ENCODE peak calls at places on chromosomes 5 and 9, in ten cellular contexts. One of them, this sample, is unnamed.

GRCh38 chr9:115694014-115694413 is 459.6 kb upstream of the PAPPA start:
- DNase-seq in Panc1: no peak
- DNase-seq in cardiac muscle cell: peak; percentile 22
- DNase-seq in transverse colon: peak; percentile 8
- DNase-seq in lower lobe of right lung: no peak
- DNase-seq in Peyer's patch: no peak
- DNase-seq in esophagus squamous epithelium: no peak
- DNase-seq in tibial nerve: no peak
- DNase-seq in neuronal stem cell: peak; percentile 8
- DNase-seq in heart left ventricle: no peak
- DNase-seq in this sample: no peak

GRCh38 chr9:72557549-72557948 is 36.1 kb downstream of the TMC1 start:
- DNase-seq in transverse colon: peak; percentile 23
- DNase-seq in Panc1: peak; percentile 85
- DNase-seq in tibial nerve: no peak
- DNase-seq in lower lobe of right lung: no peak
- DNase-seq in heart left ventricle: peak; percentile 47
- DNase-seq in cardiac muscle cell: no peak
- DNase-seq in esophagus squamous epithelium: no peak
- DNase-seq in Peyer's patch: no peak
- DNase-seq in neuronal stem cell: no peak
- DNase-seq in this sample: no peak

GRCh38 chr5:75335952-75336624 is 932 bp upstream of the HMGCR start:
- DNase-seq in heart left ventricle: no peak
- DNase-seq in Panc1: peak; percentile 53
- DNase-seq in neuronal stem cell: peak; percentile 43
- DNase-seq in esophagus squamous epithelium: no peak
- DNase-seq in Peyer's patch: no peak
- DNase-seq in lower lobe of right lung: no peak
- DNase-seq in cardiac muscle cell: peak; percentile 60
- DNase-seq in transverse colon: peak; percentile 59
- DNase-seq in tibial nerve: peak; percentile 16
- DNase-seq in this sample: no peak

GRCh38 chr9:70639853-70640814 is 225.7 kb upstream of the KLF9 start:
- DNase-seq in neuronal stem cell: peak; percentile 64
- DNase-seq in tibial nerve: peak; percentile 48
- DNase-seq in heart left ventricle: no peak
- DNase-seq in Peyer's patch: no peak
- DNase-seq in esophagus squamous epithelium: no peak
- DNase-seq in transverse colon: no peak
- DNase-seq in Panc1: peak; percentile 18
- DNase-seq in cardiac muscle cell: peak; percentile 60
- DNase-seq in lower lobe of right lung: no peak
- DNase-seq in this sample: no peak

GRCh38 chr5:170986598-170986997 is 124.8 kb downstream of the RANBP17 start:
- DNase-seq in transverse colon: no peak
- DNase-seq in neuronal stem cell: no peak
- DNase-seq in esophagus squamous epithelium: no peak
- DNase-seq in cardiac muscle cell: no peak
- DNase-seq in Panc1: no peak
- DNase-seq in Peyer's patch: no peak
- DNase-seq in lower lobe of right lung: no peak
- DNase-seq in heart left ventricle: no peak
- DNase-seq in tibial nerve: no peak
- DNase-seq in this sample: no peak

GRCh38 chr9:36189978-36190377 is 743 bp upstream of the CLTA start:
- DNase-seq in Peyer's patch: no peak
- DNase-seq in neuronal stem cell: no peak
- DNase-seq in Panc1: no peak
- DNase-seq in cardiac muscle cell: peak; percentile 29
- DNase-seq in lower lobe of right lung: no peak
- DNase-seq in esophagus squamous epithelium: no peak
- DNase-seq in transverse colon: peak; percentile 32
- DNase-seq in tibial nerve: no peak
- DNase-seq in heart left ventricle: no peak
- DNase-seq in this sample: no peak

GRCh38 chr5:83654427-83654994 is 66.1 kb downstream of the HAPLN1 start:
- DNase-seq in transverse colon: no peak
- DNase-seq in neuronal stem cell: no peak
- DNase-seq in lower lobe of right lung: no peak
- DNase-seq in Panc1: no peak
- DNase-seq in cardiac muscle cell: no peak
- DNase-seq in Peyer's patch: no peak
- DNase-seq in tibial nerve: no peak
- DNase-seq in esophagus squamous epithelium: no peak
- DNase-seq in heart left ventricle: no peak
- DNase-seq in this sample: no peak

GRCh38 chr9:3756071-3756470 is 230.3 kb upstream of the RFX3 start:
- DNase-seq in neuronal stem cell: no peak
- DNase-seq in lower lobe of right lung: no peak
- DNase-seq in esophagus squamous epithelium: no peak
- DNase-seq in Peyer's patch: no peak
- DNase-seq in cardiac muscle cell: no peak
- DNase-seq in tibial nerve: no peak
- DNase-seq in Panc1: no peak
- DNase-seq in heart left ventricle: no peak
- DNase-seq in transverse colon: no peak
- DNase-seq in this sample: no peak

GRCh38 chr5:64229163-64229774 is 63.6 kb downstream of the RNF180 start:
- DNase-seq in esophagus squamous epithelium: no peak
- DNase-seq in Panc1: no peak
- DNase-seq in heart left ventricle: no peak
- DNase-seq in neuronal stem cell: peak; percentile 39
- DNase-seq in Peyer's patch: no peak
- DNase-seq in transverse colon: no peak
- DNase-seq in cardiac muscle cell: peak; percentile 60
- DNase-seq in lower lobe of right lung: no peak
- DNase-seq in tibial nerve: no peak
- DNase-seq in this sample: no peak

GRCh38 chr5:138647794-138648193 is 72.6 kb upstream of the HSPA9 start:
- DNase-seq in tibial nerve: no peak
- DNase-seq in transverse colon: no peak
- DNase-seq in cardiac muscle cell: no peak
- DNase-seq in Peyer's patch: peak; percentile 5
- DNase-seq in lower lobe of right lung: no peak
- DNase-seq in heart left ventricle: no peak
- DNase-seq in neuronal stem cell: no peak
- DNase-seq in esophagus squamous epithelium: no peak
- DNase-seq in Panc1: no peak
- DNase-seq in this sample: no peak

GRCh38 chr5:78509884-78510769 is 138.4 kb downstream of the LHFPL2 start:
- DNase-seq in tibial nerve: no peak
- DNase-seq in transverse colon: peak; percentile 80
- DNase-seq in Peyer's patch: peak; percentile 89
- DNase-seq in neuronal stem cell: no peak
- DNase-seq in Panc1: no peak
- DNase-seq in cardiac muscle cell: peak; percentile 77
- DNase-seq in heart left ventricle: peak; percentile 85
- DNase-seq in lower lobe of right lung: peak; percentile 87
- DNase-seq in esophagus squamous epithelium: no peak
- DNase-seq in this sample: peak; percentile 88

GRCh38 chr9:68704498-68704803 is 589 bp upstream of the PIP5K1B start:
- DNase-seq in neuronal stem cell: no peak
- DNase-seq in tibial nerve: no peak
- DNase-seq in transverse colon: no peak
- DNase-seq in Panc1: no peak
- DNase-seq in lower lobe of right lung: no peak
- DNase-seq in Peyer's patch: no peak
- DNase-seq in esophagus squamous epithelium: no peak
- DNase-seq in heart left ventricle: no peak
- DNase-seq in cardiac muscle cell: peak; percentile 10
- DNase-seq in this sample: no peak

GRCh38 chr9:68708089-68708488 is 3.0 kb downstream of the PIP5K1B start:
- DNase-seq in Panc1: no peak
- DNase-seq in neuronal stem cell: no peak
- DNase-seq in Peyer's patch: no peak
- DNase-seq in cardiac muscle cell: no peak
- DNase-seq in tibial nerve: no peak
- DNase-seq in esophagus squamous epithelium: no peak
- DNase-seq in transverse colon: no peak
- DNase-seq in lower lobe of right lung: no peak
- DNase-seq in heart left ventricle: no peak
- DNase-seq in this sample: no peak

GRCh38 chr9:68704804-68705635 is at the start of gene PIP5K1B:
- DNase-seq in heart left ventricle: peak; percentile 86
- DNase-seq in Panc1: no peak
- DNase-seq in cardiac muscle cell: peak; percentile 87
- DNase-seq in tibial nerve: no peak
- DNase-seq in transverse colon: peak; percentile 90
- DNase-seq in neuronal stem cell: peak; percentile 71
- DNase-seq in esophagus squamous epithelium: peak; percentile 22
- DNase-seq in Peyer's patch: peak; percentile 89
- DNase-seq in lower lobe of right lung: peak; percentile 90
- DNase-seq in this sample: peak; percentile 87

GRCh38 chr9:68706579-68707201 is 1.6 kb downstream of the PIP5K1B start:
- DNase-seq in tibial nerve: no peak
- DNase-seq in Peyer's patch: no peak
- DNase-seq in transverse colon: peak; percentile 23
- DNase-seq in neuronal stem cell: no peak
- DNase-seq in Panc1: no peak
- DNase-seq in heart left ventricle: no peak
- DNase-seq in lower lobe of right lung: no peak
- DNase-seq in esophagus squamous epithelium: no peak
- DNase-seq in cardiac muscle cell: peak; percentile 3
- DNase-seq in this sample: no peak

GRCh38 chr9:68705636-68706578 is 867 bp downstream of the PIP5K1B start:
- DNase-seq in lower lobe of right lung: no peak
- DNase-seq in neuronal stem cell: no peak
- DNase-seq in cardiac muscle cell: peak; percentile 35
- DNase-seq in Panc1: no peak
- DNase-seq in Peyer's patch: peak; percentile 76
- DNase-seq in esophagus squamous epithelium: no peak
- DNase-seq in transverse colon: peak; percentile 67
- DNase-seq in heart left ventricle: peak; percentile 64
- DNase-seq in tibial nerve: no peak
- DNase-seq in this sample: peak; percentile 45
- H3K4me3 ChIP-seq in lower lobe of right lung: peak overlapping the region; percentile 73
- H3K4me3 ChIP-seq in neuronal stem cell: peak overlapping the region; percentile 91
- H3K4me3 ChIP-seq in cardiac muscle cell: peak overlapping the region; percentile 97
- H3K4me3 ChIP-seq in Panc1: peak overlapping the region; percentile 11
- H3K4me3 ChIP-seq in Peyer's patch: peak overlapping the region; percentile 68
- H3K4me3 ChIP-seq in esophagus squamous epithelium: peak overlapping the region; percentile 73
- H3K4me3 ChIP-seq in transverse colon: peak overlapping the region; percentile 54
- H3K4me3 ChIP-seq in heart left ventricle: peak overlapping the region; percentile 89
- H3K4me3 ChIP-seq in tibial nerve: peak overlapping the region; percentile 45
- H3K4me3 ChIP-seq in this sample: peak overlapping the region; percentile 81

GRCh38 chr5:176381979-176382378 is 6.4 kb downstream of the NOP16 start:
- DNase-seq in Panc1: no peak
- DNase-seq in transverse colon: no peak
- DNase-seq in tibial nerve: no peak
- DNase-seq in neuronal stem cell: no peak
- DNase-seq in lower lobe of right lung: no peak
- DNase-seq in esophagus squamous epithelium: no peak
- DNase-seq in Peyer's patch: no peak
- DNase-seq in cardiac muscle cell: no peak
- DNase-seq in heart left ventricle: no peak
- DNase-seq in this sample: no peak
- H3K36me3 ChIP-seq in Panc1: peaks cover 26% of the 10 kb centered on the region
- H3K36me3 ChIP-seq in transverse colon: peaks cover 21% of the 10 kb centered on the region
- H3K36me3 ChIP-seq in tibial nerve: peaks cover 18% of the 10 kb centered on the region
- H3K36me3 ChIP-seq in neuronal stem cell: peaks cover 19% of the 10 kb centered on the region
- H3K36me3 ChIP-seq in lower lobe of right lung: peaks cover 44% of the 10 kb centered on the region
- H3K36me3 ChIP-seq in esophagus squamous epithelium: peaks cover 64% of the 10 kb centered on the region
- H3K36me3 ChIP-seq in Peyer's patch: no peaks in the 10 kb centered on the region
- H3K36me3 ChIP-seq in cardiac muscle cell: peaks cover 20% of the 10 kb centered on the region
- H3K36me3 ChIP-seq in heart left ventricle: peaks cover 28% of the 10 kb centered on the region
- H3K36me3 ChIP-seq in this sample: peaks cover 3% of the 10 kb centered on the region

GRCh38 chr5:178507151-178507932 is 82.9 kb downstream of the COL23A1 start:
- DNase-seq in heart left ventricle: no peak
- DNase-seq in tibial nerve: no peak
- DNase-seq in Panc1: no peak
- DNase-seq in neuronal stem cell: no peak
- DNase-seq in esophagus squamous epithelium: no peak
- DNase-seq in transverse colon: no peak
- DNase-seq in Peyer's patch: no peak
- DNase-seq in cardiac muscle cell: no peak
- DNase-seq in lower lobe of right lung: no peak
- DNase-seq in this sample: no peak

GRCh38 chr5:178511173-178511572 is 79.0 kb downstream of the COL23A1 start:
- DNase-seq in Panc1: no peak
- DNase-seq in heart left ventricle: no peak
- DNase-seq in lower lobe of right lung: no peak
- DNase-seq in Peyer's patch: no peak
- DNase-seq in neuronal stem cell: no peak
- DNase-seq in transverse colon: no peak
- DNase-seq in esophagus squamous epithelium: no peak
- DNase-seq in tibial nerve: no peak
- DNase-seq in cardiac muscle cell: no peak
- DNase-seq in this sample: no peak

GRCh38 chr5:178504340-178504960 is 85.7 kb downstream of the COL23A1 start:
- DNase-seq in heart left ventricle: no peak
- DNase-seq in lower lobe of right lung: no peak
- DNase-seq in Peyer's patch: no peak
- DNase-seq in Panc1: no peak
- DNase-seq in tibial nerve: no peak
- DNase-seq in neuronal stem cell: no peak
- DNase-seq in cardiac muscle cell: no peak
- DNase-seq in esophagus squamous epithelium: no peak
- DNase-seq in transverse colon: no peak
- DNase-seq in this sample: no peak

GRCh38 chr5:178505639-178506407 is 84.4 kb downstream of the COL23A1 start:
- DNase-seq in esophagus squamous epithelium: no peak
- DNase-seq in neuronal stem cell: no peak
- DNase-seq in Peyer's patch: no peak
- DNase-seq in tibial nerve: no peak
- DNase-seq in cardiac muscle cell: no peak
- DNase-seq in transverse colon: no peak
- DNase-seq in Panc1: no peak
- DNase-seq in lower lobe of right lung: no peak
- DNase-seq in heart left ventricle: no peak
- DNase-seq in this sample: no peak

GRCh38 chr5:178509491-178510057 is 80.6 kb downstream of the COL23A1 start:
- DNase-seq in Peyer's patch: no peak
- DNase-seq in esophagus squamous epithelium: no peak
- DNase-seq in neuronal stem cell: no peak
- DNase-seq in Panc1: no peak
- DNase-seq in transverse colon: no peak
- DNase-seq in tibial nerve: no peak
- DNase-seq in heart left ventricle: no peak
- DNase-seq in lower lobe of right lung: no peak
- DNase-seq in cardiac muscle cell: no peak
- DNase-seq in this sample: no peak
- H3K9me3 ChIP-seq in Peyer's patch: no peaks in the 10 kb centered on the region
- H3K9me3 ChIP-seq in esophagus squamous epithelium: no peaks in the 10 kb centered on the region
- H3K9me3 ChIP-seq in neuronal stem cell: peaks cover 22% of the 10 kb centered on the region
- H3K9me3 ChIP-seq in Panc1: no peaks in the 10 kb centered on the region
- H3K9me3 ChIP-seq in transverse colon: no peaks in the 10 kb centered on the region
- H3K9me3 ChIP-seq in tibial nerve: no peaks in the 10 kb centered on the region
- H3K9me3 ChIP-seq in heart left ventricle: no peaks in the 10 kb centered on the region
- H3K9me3 ChIP-seq in lower lobe of right lung: peaks cover 7% of the 10 kb centered on the region
- H3K9me3 ChIP-seq in cardiac muscle cell: no peaks in the 10 kb centered on the region
- H3K9me3 ChIP-seq in this sample: peaks cover 10% of the 10 kb centered on the region

DNA sequence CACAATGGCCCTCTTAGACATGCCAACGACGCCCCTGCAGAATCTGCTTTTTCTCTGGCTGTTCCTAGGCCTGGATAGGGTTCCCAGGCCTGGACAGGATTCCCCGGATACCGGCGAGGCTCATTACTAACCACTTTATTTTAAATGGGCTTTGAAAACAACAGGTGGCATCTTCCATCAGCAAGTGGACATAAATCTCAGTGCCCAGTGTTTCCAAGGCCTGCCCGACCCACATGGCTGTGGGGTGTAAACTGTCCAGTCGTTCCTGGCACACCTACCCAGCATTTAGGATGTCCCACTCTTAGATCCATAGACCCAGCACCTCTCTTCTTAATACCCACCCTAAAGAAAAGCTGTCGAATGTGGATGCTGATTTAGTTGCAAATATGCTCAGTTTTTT is 896 bp downstream of the CMBL start:
- DNase-seq in lower lobe of right lung: no peak
- DNase-seq in heart left ventricle: no peak
- DNase-seq in tibial nerve: no peak
- DNase-seq in cardiac muscle cell: no peak
- DNase-seq in Panc1: no peak
- DNase-seq in transverse colon: no peak
- DNase-seq in neuronal stem cell: no peak
- DNase-seq in Peyer's patch: no peak
- DNase-seq in esophagus squamous epithelium: no peak
- DNase-seq in this sample: no peak
- H3K4me3 ChIP-seq in lower lobe of right lung: peak overlapping the region; percentile 61
- H3K4me3 ChIP-seq in heart left ventricle: peak overlapping the region; percentile 74
- H3K4me3 ChIP-seq in tibial nerve: peak overlapping the region; percentile 47
- H3K4me3 ChIP-seq in cardiac muscle cell: no peak overlapping the region
- H3K4me3 ChIP-seq in Panc1: peak overlapping the region; percentile 64
- H3K4me3 ChIP-seq in transverse colon: peak overlapping the region; percentile 37
- H3K4me3 ChIP-seq in neuronal stem cell: no peak overlapping the region
- H3K4me3 ChIP-seq in Peyer's patch: peak overlapping the region; percentile 51
- H3K4me3 ChIP-seq in esophagus squamous epithelium: peak overlapping the region; percentile 60
- H3K4me3 ChIP-seq in this sample: peak overlapping the region; percentile 32

This sample was measured in aorta.